ENCODE peak calls at places on chromosomes 5 and 9, in seven cellular contexts. H, T, J, X, C, L and S are unnamed samples.

GRCh38 chr9:16824545-16825041 is 45.9 kb downstream of the BNC2 start:
- DNase-seq in T (peak), L (no peak), H (peak), C (peak), J (no peak), X (no peak), S (no peak)

GRCh38 chr5:37495210-37495609 is 116.1 kb downstream of the WDR70 start:
- DNase-seq in C (no peak), X (no peak), J (no peak), L (no peak), H (peak), T (no peak), S (no peak)

GRCh38 chr5:68459093-68459492 is 243.5 kb downstream of the PIK3R1 start:
- DNase-seq in H (no peak), T (no peak), C (no peak), J (no peak), X (no peak), L (no peak), S (no peak)

GRCh38 chr9:100432736-100433135 is 5.8 kb downstream of the MSANTD3 start:
- DNase-seq in J (no peak), H (no peak), L (no peak), X (no peak), T (no peak), C (no peak), S (no peak)

GRCh38 chr9:29556317-29556716 is 1983.0 kb upstream of the C9orf72 start:
- DNase-seq in T (no peak), H (peak), C (no peak), J (no peak), X (no peak), L (no peak), S (no peak)

GRCh38 chr5:37723147-37723961 is 116.5 kb downstream of the GDNF start:
- DNase-seq in C (peak), L (peak), J (no peak), X (no peak), H (no peak), T (no peak), S (no peak)

GRCh38 chr5:167307042-167307441 is 984.4 kb upstream of the WWC1 start:
- DNase-seq in C (no peak), X (no peak), H (no peak), J (no peak), L (no peak), T (no peak), S (no peak)

GRCh38 chr5:61706751-61707150 is 374.7 kb downstream of the ZSWIM6 start:
- DNase-seq in L (no peak), H (no peak), X (no peak), T (no peak), J (no peak), C (no peak), S (no peak)

GRCh38 chr5:1910861-1911772 is 28.4 kb upstream of the IRX4 start:
- DNase-seq in L (no peak), T (no peak), X (no peak), J (no peak), H (no peak), C (no peak), S (no peak)

GRCh38 chr9:121638901-121639592 is 12.4 kb upstream of the DAB2IP start:
- DNase-seq in J (no peak), T (no peak), H (no peak), X (no peak), L (no peak), C (peak), S (no peak)

GRCh38 chr5:129118405-129118804 is 23.9 kb downstream of the ISOC1 start:
- DNase-seq in C (no peak), H (no peak), X (no peak), J (no peak), L (no peak), T (no peak), S (no peak)

GRCh38 chr5:93304391-93304790 is 276.6 kb downstream of the NR2F1-AS1 start:
- DNase-seq in J (no peak), X (no peak), C (peak), T (no peak), L (no peak), H (no peak), S (no peak)

GRCh38 chr5:61809651-61810050 is 477.6 kb downstream of the ZSWIM6 start:
- DNase-seq in H (no peak), C (no peak), L (no peak), T (no peak), X (no peak), J (no peak), S (no peak)

GRCh38 chr5:171773106-171773505 is 12.5 kb upstream of the SMIM23 start:
- DNase-seq in X (no peak), H (no peak), J (no peak), L (no peak), C (peak), T (no peak), S (no peak)

GRCh38 chr9:22008662-22009562 is at the start of gene CDKN2B:
- DNase-seq in J (peak), L (peak), X (no peak), C (peak), T (no peak), H (peak), S (peak)

GRCh38 chr5:141777711-141778110 is 95.7 kb upstream of the ARAP3 start:
- DNase-seq in J (no peak), X (no peak), C (no peak), L (no peak), T (no peak), H (no peak), S (no peak)
- TF ChIP-seq CTCF in J (no peak), X (no peak), C (no peak), L (no peak), T (no peak), H (no peak), S (no peak)

DNA sequence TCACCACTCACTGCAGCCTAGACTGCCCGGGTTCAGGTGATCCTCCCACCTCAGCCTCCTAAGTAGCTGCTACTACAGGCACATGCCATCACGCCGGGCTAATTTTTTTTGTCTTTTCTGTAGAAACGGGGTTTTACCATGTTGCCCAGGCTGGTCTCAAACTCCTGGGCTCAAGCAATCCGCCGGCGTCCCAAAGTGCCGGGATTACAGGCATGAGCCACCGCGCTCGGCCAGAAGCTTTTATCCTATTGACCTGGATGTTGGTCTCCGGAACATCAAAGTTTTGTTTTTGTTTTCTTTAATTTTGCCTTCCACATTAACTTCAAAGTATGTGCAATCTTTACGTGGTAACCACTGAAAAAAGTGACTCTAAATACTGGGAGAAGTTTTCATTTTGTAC is 42.4 kb upstream of the FST start:
- DNase-seq in L (no peak), C (no peak), H (no peak), T (no peak), J (no peak), X (no peak), S (no peak)
- TF ChIP-seq CTCF in L (no peak), C (no peak), H (no peak), T (no peak), J (no peak), X (no peak), S (no peak)

DNA sequence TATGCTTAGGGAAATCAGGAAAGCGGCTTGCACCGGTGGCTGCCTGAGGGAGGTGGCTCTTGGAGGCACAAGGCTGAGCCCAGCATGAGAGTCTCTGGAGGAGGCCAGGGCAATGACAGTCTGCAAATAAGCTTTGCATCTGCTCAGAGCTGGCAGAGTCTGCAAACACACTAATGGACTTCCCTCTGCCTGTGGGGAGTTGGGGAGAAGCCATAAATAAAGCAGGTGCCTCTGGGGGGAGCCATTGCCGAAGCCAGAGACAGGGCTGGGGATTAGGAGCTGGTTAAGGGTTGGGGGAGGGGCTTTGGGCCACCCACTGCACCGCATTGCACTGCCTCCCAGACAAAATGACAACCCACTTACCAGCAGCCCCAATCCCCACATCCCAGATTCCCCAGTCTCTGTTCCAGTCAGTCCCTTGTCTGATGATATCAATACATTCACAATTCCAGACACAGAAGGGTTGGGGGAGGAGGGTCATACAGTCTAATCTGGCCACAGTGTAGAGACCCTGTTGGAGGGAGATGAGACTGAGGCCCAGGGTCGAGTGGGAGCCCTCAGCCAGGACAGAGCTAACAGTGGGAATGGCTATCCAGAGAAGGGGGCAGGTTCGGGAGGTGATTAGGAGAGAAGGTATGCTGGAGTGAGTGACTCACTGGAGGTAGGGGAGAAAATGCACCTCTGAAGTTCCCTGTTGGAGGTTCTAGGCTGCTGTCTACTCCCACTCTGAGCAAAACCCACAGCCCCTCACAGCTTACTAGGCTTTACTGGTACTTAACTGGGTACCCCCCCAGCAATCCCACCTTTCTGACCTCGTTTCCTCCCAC is 53.7 kb downstream of the PAX5 start:
- DNase-seq in J (peak), X (no peak), H (no peak), C (peak), T (no peak), L (no peak), S (no peak)
- TF ChIP-seq CTCF in J (no peak), X (no peak), H (no peak), C (peak), T (peak), L (no peak), S (no peak)

DNA sequence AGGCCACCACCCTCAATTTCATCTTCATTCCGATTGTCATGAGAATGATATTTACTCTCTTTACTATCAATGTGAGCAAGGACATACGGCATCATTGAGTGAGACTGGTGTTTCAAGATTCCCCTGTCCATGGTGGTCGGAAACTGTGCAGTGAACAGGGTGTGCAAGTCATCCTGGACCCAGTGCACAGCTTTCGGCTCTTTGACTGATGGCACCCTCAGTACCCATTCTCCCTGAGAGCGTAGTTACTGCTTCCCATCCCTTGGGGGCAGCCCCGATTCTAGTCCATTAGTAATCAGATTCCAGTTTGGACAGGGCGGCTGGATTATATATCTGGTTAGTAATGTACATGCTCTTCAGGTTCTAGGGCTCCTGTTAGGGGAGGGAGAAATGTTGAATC is 61.7 kb upstream of the SUB1 start:
- DNase-seq in T (no peak), H (no peak), X (no peak), C (no peak), L (no peak), J (no peak), S (no peak)
- TF ChIP-seq CTCF in T (peak), H (no peak), X (no peak), C (no peak), L (no peak), J (no peak), S (no peak)

DNA sequence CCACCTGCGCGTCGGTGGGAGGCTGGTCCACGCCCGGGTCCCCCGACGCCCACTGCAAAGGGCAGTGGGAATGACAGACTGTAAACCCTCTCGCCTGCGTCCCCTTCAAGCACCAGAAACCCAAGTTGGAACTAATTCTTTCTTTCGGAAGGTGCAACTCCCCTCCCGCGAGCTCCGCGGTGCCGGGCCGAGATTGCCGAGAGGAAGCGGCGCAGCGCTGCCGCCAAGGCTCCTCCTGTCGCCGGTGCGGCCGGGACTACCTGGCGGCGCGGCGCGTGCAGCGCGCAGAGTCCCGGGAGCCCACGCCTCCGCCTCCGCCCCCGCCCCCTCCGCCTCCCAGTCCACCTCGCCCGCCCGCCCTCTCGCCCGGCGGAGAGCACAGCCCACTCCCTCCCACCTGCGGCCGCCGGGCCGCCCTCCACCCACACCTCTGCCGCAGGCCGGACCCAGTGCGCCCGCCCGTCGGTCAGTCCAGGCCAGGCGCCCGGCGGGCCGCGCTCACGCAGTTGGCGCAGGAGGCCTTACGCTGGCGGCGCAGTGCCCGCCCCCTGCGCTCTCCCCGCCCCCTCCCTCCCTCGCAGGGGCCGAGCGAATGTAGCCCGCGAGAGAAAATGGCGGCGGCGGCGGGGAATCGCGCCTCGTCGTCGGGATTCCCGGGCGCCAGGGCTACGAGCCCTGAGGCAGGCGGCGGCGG is at the start of gene MAP3K1:
- DNase-seq in H (peak), X (no peak), C (peak), T (peak), L (peak), J (peak), S (peak)
- TF ChIP-seq CTCF in H (no peak), X (no peak), C (peak), T (peak), L (no peak), J (no peak), S (peak)

GRCh38 chr9:581673-582497 is 259.6 kb upstream of the DMRT1 start:
- DNase-seq in X (no peak), C (peak), H (no peak), J (no peak), L (no peak), T (no peak), S (no peak)
- TF ChIP-seq CTCF in X (peak), C (peak), H (no peak), J (no peak), L (no peak), T (peak), S (no peak)

GRCh38 chr5:8340739-8341344 is 471.9 kb downstream of the MTRR start:
- DNase-seq in T (no peak), J (no peak), X (no peak), L (no peak), H (peak), C (peak), S (no peak)
- TF ChIP-seq CTCF in T (no peak), J (no peak), X (peak), L (peak), H (peak), C (peak), S (no peak)